ENCODE peak calls at places on chromosomes 11 and 22, in eight cellular contexts. X, L, H, O, S, P, V and I are unnamed samples.

GRCh38 chr11:109859325-109859724 is 233.9 kb upstream of the ZC3H12C start:
- DNase-seq in X (no peak), L (no peak), H (no peak), O (no peak), S (no peak), P (no peak), V (no peak), I (no peak)

GRCh38 chr11:134950692-134951304 is 538.8 kb upstream of the B3GAT1 start:
- DNase-seq in X (no peak), L (no peak), H (no peak), O (no peak), S (no peak), P (no peak), V (no peak), I (no peak)

GRCh38 chr11:67099841-67100324 is 19.2 kb upstream of the KDM2A start:
- DNase-seq in X (no peak), L (no peak), H (no peak), O (peak), S (no peak), P (no peak), V (no peak), I (no peak)

GRCh38 chr11:86625544-86625943 is 46.9 kb downstream of the ME3 start:
- DNase-seq in X (no peak), L (no peak), H (no peak), O (no peak), S (no peak), P (no peak), V (no peak), I (no peak)

GRCh38 chr11:46422588-46422987 is 31.0 kb upstream of the CHRM4 start:
- DNase-seq in X (no peak), L (no peak), H (no peak), O (no peak), S (no peak), P (no peak), V (no peak), I (no peak)

GRCh38 chr11:57491371-57492061 is 24.0 kb downstream of the SLC43A1 start:
- DNase-seq in X (peak), L (no peak), H (no peak), O (peak), S (no peak), P (no peak), V (peak), I (no peak)

GRCh38 chr11:113317297-113317696 is 2.9 kb downstream of the TTC12 start:
- DNase-seq in X (no peak), L (no peak), H (no peak), O (no peak), S (no peak), P (no peak), V (no peak), I (no peak)

GRCh38 chr22:31155425-31155824 is 4.6 kb upstream of the RNF185 start:
- DNase-seq in X (no peak), L (no peak), H (no peak), O (no peak), S (no peak), P (no peak), V (no peak), I (no peak)

GRCh38 chr11:2750601-2751522 is 51.1 kb upstream of the KCNQ1OT1 start:
- DNase-seq in X (no peak), L (peak), H (no peak), O (peak), S (no peak), P (no peak), V (peak), I (no peak)

GRCh38 chr22:44287121-44287693 is 25.5 kb downstream of the SHISAL1 start:
- DNase-seq in X (no peak), L (no peak), H (no peak), O (no peak), S (no peak), P (no peak), V (no peak), I (no peak)

GRCh38 chr11:120527111-120527748 is 15.7 kb downstream of the GRIK4 start:
- DNase-seq in X (no peak), L (peak), H (no peak), O (no peak), S (no peak), P (peak), V (no peak), I (no peak)

GRCh38 chr11:124669193-124669592 is 4.3 kb downstream of the SIAE start:
- DNase-seq in X (peak), L (no peak), H (peak), O (no peak), S (no peak), P (no peak), V (no peak), I (peak)

GRCh38 chr11:15835705-15836411 is 520.5 kb downstream of the SOX6 start:
- DNase-seq in X (no peak), L (no peak), H (no peak), O (no peak), S (no peak), P (no peak), V (no peak), I (no peak)

GRCh38 chr11:111336062-111336461 is 37.7 kb downstream of the POU2AF3 start:
- DNase-seq in X (no peak), L (no peak), H (no peak), O (no peak), S (no peak), P (no peak), V (no peak), I (no peak)

GRCh38 chr11:118610773-118611432 is 3.5 kb downstream of the PHLDB1 start:
- DNase-seq in X (peak), L (peak), H (peak), O (peak), S (no peak), P (no peak), V (peak), I (peak)

GRCh38 chr11:20626279-20626678 is 26.9 kb downstream of the SLC6A5 start:
- DNase-seq in X (no peak), L (no peak), H (no peak), O (no peak), S (no peak), P (no peak), V (no peak), I (no peak)

GRCh38 chr11:92111291-92111690 is 113.3 kb upstream of the FAT3 start:
- DNase-seq in X (no peak), L (no peak), H (no peak), O (no peak), S (no peak), P (no peak), V (no peak), I (no peak)

GRCh38 chr22:50583294-50583865 is 731 bp upstream of the CHKB start:
- DNase-seq in X (no peak), L (no peak), H (no peak), O (no peak), S (no peak), P (no peak), V (peak), I (no peak)

GRCh38 chr22:45053094-45053493 is 43.3 kb upstream of the PHF21B start:
- DNase-seq in X (no peak), L (no peak), H (no peak), O (no peak), S (no peak), P (no peak), V (no peak), I (no peak)

GRCh38 chr11:13055200-13055599 is 46.1 kb downstream of the RASSF10 start:
- DNase-seq in X (peak), L (no peak), H (no peak), O (no peak), S (no peak), P (no peak), V (no peak), I (no peak)

GRCh38 chr22:49303781-49304461 is 523.8 kb downstream of the BRD1 start:
- DNase-seq in X (no peak), L (peak), H (no peak), O (no peak), S (no peak), P (no peak), V (peak), I (no peak)

DNA sequence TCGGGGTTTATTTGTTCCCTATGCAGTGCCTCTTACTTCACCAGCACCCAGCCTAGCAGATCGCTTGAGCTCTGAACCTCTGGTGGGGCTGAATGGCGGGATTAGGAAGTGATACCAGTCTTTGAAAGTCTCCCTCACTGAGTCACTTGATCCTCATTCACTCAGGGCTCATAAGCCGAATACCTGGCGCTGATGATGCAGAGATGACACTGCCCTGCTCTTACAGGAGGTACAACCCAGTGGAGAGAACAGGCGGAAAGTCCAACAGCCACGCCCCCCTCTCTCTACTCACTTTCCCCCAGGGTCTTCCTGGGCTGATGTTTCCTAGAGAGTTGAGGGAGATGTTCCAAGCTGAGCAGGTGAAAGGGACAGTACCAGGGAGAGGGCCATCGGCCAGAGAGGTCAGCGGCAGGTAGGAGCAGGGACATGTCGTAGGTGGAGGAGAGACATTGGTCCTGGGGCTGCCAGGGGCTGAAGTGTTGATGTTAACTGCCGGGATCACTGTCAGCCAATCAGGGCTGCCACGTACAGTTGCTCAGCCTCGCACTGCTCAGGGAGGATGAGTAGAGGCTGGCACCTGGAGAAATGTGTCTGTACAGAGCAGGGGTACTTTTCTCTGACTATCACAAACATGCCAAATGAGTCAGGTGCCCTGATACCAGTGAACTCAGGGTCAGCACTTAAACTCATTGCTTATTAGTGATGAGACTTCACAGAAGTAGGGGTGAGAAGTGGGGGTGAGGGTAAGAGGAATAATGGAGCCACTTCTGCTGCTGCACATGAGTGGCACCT is 9.9 kb upstream of the APOBEC3A start:
- DNase-seq in X (no peak), L (peak), H (no peak), O (no peak), S (no peak), P (no peak), V (no peak), I (no peak)
- H3K27ac ChIP-seq in X (no peak), L (no peak), H (no peak), O (no peak), S (no peak), P (no peak), V (no peak), I (no peak)

GRCh38 chr22:38304526-38304925 is 12.7 kb downstream of the CSNK1E start:
- DNase-seq in X (no peak), L (no peak), H (no peak), O (no peak), S (no peak), P (no peak), V (no peak), I (no peak)
- H3K27ac ChIP-seq in X (no peak), L (peak), H (no peak), O (no peak), S (peak), P (no peak), V (peak), I (no peak)

DNA sequence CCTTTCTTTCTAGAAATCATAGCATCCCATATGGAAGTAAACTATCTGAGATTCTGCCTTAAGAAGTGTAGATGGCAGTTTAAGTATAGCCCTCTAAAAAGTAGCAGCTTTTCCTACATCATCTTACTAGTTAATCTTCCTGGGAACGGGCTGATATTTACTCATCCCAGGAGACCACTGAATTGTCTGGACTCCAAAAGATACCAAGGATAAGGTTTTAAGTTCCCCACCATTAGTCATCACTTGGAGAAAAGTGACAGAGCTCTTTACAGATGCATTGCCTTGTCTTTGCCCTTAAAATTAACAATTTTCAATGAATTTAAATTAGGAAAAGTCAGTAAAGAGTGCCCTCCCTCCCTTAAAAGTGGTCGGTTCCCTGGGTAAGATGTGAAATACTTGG is 129.5 kb downstream of the MAML2 start:
- DNase-seq in X (no peak), L (no peak), H (no peak), O (no peak), S (no peak), P (no peak), V (no peak), I (no peak)
- H3K27ac ChIP-seq in X (peak), L (no peak), H (peak), O (no peak), S (no peak), P (no peak), V (no peak), I (no peak)

DNA sequence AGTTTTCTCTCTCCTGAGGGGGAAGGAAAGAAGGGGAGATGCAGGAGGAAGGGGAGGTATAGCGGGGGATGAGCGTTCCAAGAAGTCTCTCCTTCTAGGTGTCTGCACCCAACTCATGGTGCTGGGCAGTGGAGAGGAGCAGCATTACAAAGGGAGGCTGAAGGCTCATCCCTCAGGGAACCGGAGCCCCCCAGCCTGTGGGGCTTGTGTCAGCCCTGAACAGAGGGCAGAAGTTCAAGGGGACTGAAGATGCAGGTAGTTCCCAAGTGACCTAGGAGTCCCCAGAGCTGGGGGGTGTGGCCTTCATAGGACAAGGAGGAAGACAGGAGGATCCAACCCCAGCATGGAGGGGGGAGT is 1.8 kb downstream of the C11orf68 start:
- DNase-seq in X (no peak), L (no peak), H (no peak), O (no peak), S (no peak), P (no peak), V (no peak), I (no peak)
- H3K27ac ChIP-seq in X (no peak), L (peak), H (no peak), O (no peak), S (no peak), P (no peak), V (no peak), I (no peak)